ENCODE peak calls at places on chromosome 21, in four cellular contexts. F, V, X and E are unnamed samples.

GRCh38 chr21:34925597-34925996 is 123.5 kb downstream of the RUNX1 start:
- DNase-seq in V (no peak), F (no peak), X (no peak), E (no peak)

GRCh38 chr21:27423906-27424595 is 457.2 kb upstream of the ADAMTS5 start:
- DNase-seq in X (no peak), F (no peak), V (no peak), E (no peak)

GRCh38 chr21:46099476-46099875 is 1.6 kb downstream of the COL6A2 start:
- DNase-seq in X (no peak), F (no peak), V (peak), E (peak)

GRCh38 chr21:41059871-41060270 is 108.1 kb upstream of the BACE2 start:
- DNase-seq in F (no peak), V (no peak), X (no peak), E (no peak)

GRCh38 chr21:45988366-45989347 is 7.1 kb downstream of the COL6A1 start:
- DNase-seq in X (no peak), V (peak), F (no peak), E (no peak)

GRCh38 chr21:36499578-36500471 is 19.9 kb upstream of the CLDN14 start:
- DNase-seq in V (no peak), X (no peak), F (no peak), E (no peak)

GRCh38 chr21:36132691-36133090 is 2.2 kb upstream of the CBR3 start:
- DNase-seq in V (no peak), F (no peak), X (no peak), E (no peak)

GRCh38 chr21:45601551-45601950 is 42.0 kb upstream of the PCBP3 start:
- DNase-seq in F (no peak), V (peak), X (no peak), E (no peak)

GRCh38 chr21:46500224-46500861 is 41.7 kb downstream of the DIP2A start:
- DNase-seq in F (no peak), V (no peak), X (peak), E (peak)

GRCh38 chr21:37891953-37892352 is 24.3 kb downstream of the KCNJ6 start:
- DNase-seq in F (no peak), X (no peak), V (no peak), E (no peak)

GRCh38 chr21:45542667-45543370 is 579 bp upstream of the SLC19A1 start:
- DNase-seq in F (no peak), V (peak), X (no peak), E (no peak)

GRCh38 chr21:45989355-45990048 is 7.9 kb downstream of the COL6A1 start:
- DNase-seq in V (peak), F (no peak), X (no peak), E (no peak)

GRCh38 chr21:45453308-45453950 is 48.5 kb downstream of the COL18A1 start:
- DNase-seq in F (no peak), V (no peak), X (no peak), E (no peak)

DNA sequence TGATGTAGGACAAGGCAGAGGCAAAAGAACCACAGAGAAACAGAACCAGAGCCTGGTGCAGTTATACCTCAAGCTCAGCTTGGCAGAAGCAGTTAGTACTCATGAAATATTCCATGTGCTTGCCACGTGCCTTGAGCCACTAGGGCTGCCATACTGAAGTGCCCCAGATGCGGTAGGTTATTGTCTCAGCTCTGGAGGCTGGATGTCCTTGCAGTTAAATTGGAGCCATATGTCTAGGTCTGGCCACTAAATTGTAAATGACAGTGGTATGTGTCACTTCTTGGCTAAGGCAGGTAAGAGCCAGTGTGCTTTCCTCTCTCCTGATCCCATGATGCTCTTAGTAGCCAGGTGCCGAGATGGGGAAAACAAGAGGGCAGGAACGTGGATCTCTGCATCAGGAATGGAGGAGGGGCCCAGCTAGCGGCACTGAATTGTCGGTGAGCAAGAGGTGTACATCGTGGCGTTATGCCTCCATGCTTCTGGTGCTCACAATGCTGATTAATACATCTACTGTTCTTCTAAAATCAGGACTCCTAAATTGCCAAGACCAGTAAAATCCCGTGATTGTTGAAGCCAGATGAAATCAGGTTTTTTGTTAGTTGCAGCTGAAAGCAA is 73.5 kb downstream of the PSMG1 start:
- DNase-seq in X (no peak), V (no peak), F (no peak), E (no peak)
- TF ChIP-seq TCF7 in X (no peak), V (no peak), F (no peak), E (no peak)

DNA sequence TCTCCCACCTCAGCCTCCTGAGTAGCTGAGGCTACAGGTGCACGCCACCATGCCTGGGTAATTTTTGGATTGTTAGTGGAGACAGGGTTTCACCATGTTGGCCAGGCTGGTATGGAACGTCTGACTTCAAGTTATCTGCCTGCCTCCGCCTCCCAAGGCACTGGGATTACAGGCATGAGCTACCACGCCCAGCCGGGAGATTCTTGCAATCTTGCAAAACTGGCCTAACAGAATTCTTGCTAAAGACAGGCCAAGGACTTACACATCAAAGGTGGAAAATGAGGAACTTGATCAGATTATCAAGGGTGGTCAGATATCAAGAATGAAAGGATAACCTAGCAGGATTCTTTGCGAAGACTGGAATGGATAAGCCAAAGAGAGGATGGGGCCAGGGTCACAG is 98.3 kb upstream of the TIAM1 start:
- DNase-seq in F (no peak), X (no peak), V (no peak), E (no peak)
- TF ChIP-seq TCF7 in F (no peak), X (no peak), V (no peak), E (no peak)

DNA sequence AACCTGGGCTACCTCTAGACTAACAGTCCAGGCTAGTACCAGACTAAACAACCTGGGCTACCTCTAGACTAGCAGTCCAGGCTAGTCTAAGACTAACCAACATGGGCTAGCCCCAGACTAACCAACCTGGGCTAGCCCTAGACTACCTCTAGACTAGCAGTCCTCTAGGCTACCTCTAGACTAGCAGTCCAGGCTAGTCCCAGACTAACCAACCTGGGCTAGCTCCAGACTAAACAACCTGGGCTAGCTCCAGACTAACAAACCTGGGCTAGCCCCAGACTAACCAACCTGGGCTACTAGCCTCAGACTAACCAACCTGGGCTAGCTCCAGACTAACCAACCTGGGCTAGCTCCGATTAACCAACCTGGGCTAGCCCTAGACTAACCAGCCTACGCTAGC is 2.0 kb downstream of the TFF2 start:
- DNase-seq in F (no peak), V (no peak), X (no peak), E (no peak)
- TF ChIP-seq TCF7 in F (no peak), V (no peak), X (no peak), E (no peak)

GRCh38 chr21:43194303-43195130 is 25.7 kb downstream of the CRYAA start:
- DNase-seq in F (no peak), X (no peak), V (peak), E (peak)
- TF ChIP-seq TCF7 in F (no peak), X (no peak), V (no peak), E (no peak)

GRCh38 chr21:29849735-29850176 is 90.0 kb downstream of the GRIK1 start:
- DNase-seq in V (peak), F (peak), X (peak), E (peak)
- TF ChIP-seq TCF7 in V (no peak), F (peak), X (peak), E (peak)

GRCh38 chr21:32920474-32920873 is 105.3 kb upstream of the OLIG2 start:
- DNase-seq in F (no peak), V (peak), X (no peak), E (no peak)

GRCh38 chr21:32918467-32919140 is 107.1 kb upstream of the OLIG2 start:
- DNase-seq in F (no peak), V (no peak), X (no peak), E (no peak)

GRCh38 chr21:32917392-32918135 is 108.2 kb upstream of the OLIG2 start:
- DNase-seq in V (no peak), F (no peak), X (no peak), E (no peak)

GRCh38 chr21:32925098-32925497 is 100.6 kb upstream of the OLIG2 start:
- DNase-seq in X (no peak), F (no peak), V (no peak), E (no peak)

DNA sequence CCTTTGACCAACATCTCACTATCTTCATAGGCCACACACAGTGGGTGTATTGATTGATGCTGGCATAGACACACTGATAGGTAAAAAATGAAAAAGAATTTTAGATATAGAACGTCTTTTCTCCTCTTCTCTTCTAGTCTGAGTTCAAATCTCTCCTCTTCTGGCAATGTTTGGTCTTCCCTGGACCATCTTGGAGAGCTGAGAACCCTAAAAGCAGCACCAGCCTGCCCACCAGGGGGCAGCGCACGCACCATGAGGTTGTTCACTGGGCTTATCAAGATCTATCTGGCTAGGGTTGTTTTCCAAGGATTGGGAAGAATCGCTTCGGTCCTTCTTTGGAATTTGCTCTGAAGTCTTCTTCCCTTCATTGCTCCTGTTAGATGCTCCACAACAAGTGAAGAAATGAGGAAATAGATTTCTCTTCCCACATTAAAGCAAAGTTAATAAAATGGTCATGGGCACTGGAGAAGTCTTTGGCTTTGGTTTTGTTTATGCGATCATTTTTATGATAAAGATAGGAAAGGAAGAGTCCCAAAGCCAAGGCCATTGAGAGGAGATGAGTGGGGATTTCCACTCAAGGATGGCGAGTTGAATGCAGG is 104.0 kb upstream of the OLIG2 start:
- DNase-seq in X (peak), V (peak), F (no peak), E (no peak)
- TF ChIP-seq TCF7 in X (no peak), V (no peak), F (no peak), E (no peak)

GRCh38 chr21:25280061-25280460 is 327.2 kb downstream of the MRPL39 start:
- DNase-seq in F (no peak), V (no peak), X (no peak), E (no peak)
- TF ChIP-seq TCF7 in F (no peak), V (no peak), X (no peak), E (no peak)

GRCh38 chr21:24023936-24024335 is 1583.3 kb downstream of the MRPL39 start:
- DNase-seq in F (no peak), X (no peak), V (no peak), E (no peak)

GRCh38 chr21:24025101-24025500 is 1582.2 kb downstream of the MRPL39 start:
- DNase-seq in V (no peak), F (no peak), X (no peak), E (no peak)

GRCh38 chr21:24023402-24023801 is 1583.9 kb downstream of the MRPL39 start:
- DNase-seq in X (no peak), V (no peak), F (no peak), E (no peak)
- TF ChIP-seq TCF7 in X (no peak), V (no peak), F (no peak), E (no peak)